ENCODE peak calls at places on chromosome 7, in ten cellular contexts. L, Q, T, O, B, Z, K, H, X and R are unnamed samples.

GRCh38 chr7:859368-860030 is 16.9 kb upstream of the GET4 start:
- DNase-seq in L (no peak), Q (no peak), T (no peak), O (no peak), B (no peak), Z (no peak), K (no peak), H (no peak), X (no peak), R (no peak)

GRCh38 chr7:127717502-127718125 is 65.6 kb downstream of the SND1 start:
- DNase-seq in L (no peak), Q (no peak), T (peak), O (peak), B (peak), Z (no peak), K (no peak), H (no peak), X (no peak), R (no peak)

GRCh38 chr7:151631968-151632749 is 112.5 kb upstream of the RHEB start:
- DNase-seq in L (peak), Q (peak), T (peak), O (peak), B (peak), Z (peak), K (peak), H (peak), X (no peak), R (peak)

GRCh38 chr7:22660732-22661131 is 66.3 kb upstream of the IL6 start:
- DNase-seq in L (no peak), Q (no peak), T (no peak), O (no peak), B (no peak), Z (no peak), K (no peak), H (no peak), X (no peak), R (no peak)

GRCh38 chr7:156473476-156474240 is 166.9 kb upstream of the RNF32 start:
- DNase-seq in L (no peak), Q (peak), T (peak), O (peak), B (peak), Z (no peak), K (peak), H (no peak), X (no peak), R (peak)

GRCh38 chr7:148699024-148699771 is 495 bp downstream of the CUL1 start:
- DNase-seq in L (peak), Q (peak), T (no peak), O (peak), B (peak), Z (peak), K (peak), H (no peak), X (no peak), R (no peak)

GRCh38 chr7:50068850-50069551 is 24.0 kb downstream of the ZPBP start:
- DNase-seq in L (no peak), Q (no peak), T (peak), O (peak), B (peak), Z (peak), K (no peak), H (no peak), X (peak), R (peak)

GRCh38 chr7:151168022-151168786 is 710 bp upstream of the GBX1 start:
- DNase-seq in L (no peak), Q (peak), T (no peak), O (peak), B (peak), Z (no peak), K (no peak), H (no peak), X (no peak), R (peak)

GRCh38 chr7:15504376-15504775 is 57.4 kb downstream of the AGMO start:
- DNase-seq in L (no peak), Q (no peak), T (no peak), O (no peak), B (peak), Z (no peak), K (no peak), H (no peak), X (no peak), R (no peak)

GRCh38 chr7:11130012-11130411 is 156.3 kb downstream of the PHF14 start:
- DNase-seq in L (no peak), Q (no peak), T (peak), O (peak), B (peak), Z (peak), K (no peak), H (no peak), X (peak), R (no peak)

GRCh38 chr7:23114854-23115253 is 9.3 kb downstream of the KLHL7 start:
- DNase-seq in L (no peak), Q (no peak), T (no peak), O (no peak), B (peak), Z (peak), K (no peak), H (no peak), X (no peak), R (no peak)

GRCh38 chr7:100430450-100431285 is 1.0 kb downstream of the MEPCE start:
- DNase-seq in L (no peak), Q (no peak), T (no peak), O (no peak), B (peak), Z (peak), K (peak), H (no peak), X (no peak), R (no peak)